ENCODE peak calls at places on chromosomes 3 and 15, in seven cellular contexts. T is M059J, Q is Panc1, Z is HCEC 1CT, P is non-pigmented ciliary epithelial cell, C is T-helper 1 cell, E is osteoblast. I is an unnamed sample.

GRCh38 chr3:72310028-72310987 is 525.4 kb upstream of the PROK2 start:
- DNase-seq in C (no peak), P (no peak), Z (peak), Q (no peak), T (peak), E (peak), I (peak)

GRCh38 chr15:39404767-39405173 is 176.1 kb upstream of the THBS1 start:
- DNase-seq in T (peak), Z (peak), C (no peak), P (peak), Q (no peak), E (peak), I (peak)

GRCh38 chr3:169907476-169907875 is 3.9 kb upstream of the SAMD7 start:
- DNase-seq in Z (no peak), Q (no peak), E (no peak), T (peak), C (no peak), P (no peak), I (no peak)

GRCh38 chr15:42385206-42385979 is 26.1 kb downstream of the CAPN3 start:
- DNase-seq in C (no peak), Z (peak), Q (peak), P (peak), T (peak), E (peak), I (no peak)

GRCh38 chr3:100825574-100825973 is 116.3 kb downstream of the TFG start:
- DNase-seq in E (no peak), C (no peak), Q (no peak), P (no peak), T (no peak), Z (no peak), I (no peak)

GRCh38 chr3:129226374-129226773 is 23.0 kb upstream of the COPG1 start:
- DNase-seq in C (no peak), Z (peak), P (peak), E (peak), T (peak), Q (peak), I (no peak)

GRCh38 chr15:49918106-49918505 is 200.9 kb downstream of the ATP8B4 start:
- DNase-seq in E (no peak), C (no peak), Q (no peak), Z (no peak), P (no peak), T (peak), I (no peak)

GRCh38 chr3:195250473-195251251 is 20.3 kb downstream of the XXYLT1 start:
- DNase-seq in E (no peak), C (peak), P (no peak), T (no peak), Z (no peak), Q (no peak), I (no peak)

GRCh38 chr3:128554100-128554464 is 61.1 kb upstream of the GATA2 start:
- DNase-seq in P (peak), Z (no peak), Q (no peak), T (peak), E (peak), C (no peak), I (no peak)

GRCh38 chr3:3110299-3110630 is at the start of gene IL5RA:
- DNase-seq in T (peak), Q (no peak), C (peak), E (no peak), P (no peak), Z (no peak), I (no peak)

GRCh38 chr3:30012941-30013543 is 593.4 kb upstream of the TGFBR2 start:
- DNase-seq in P (peak), E (peak), C (no peak), Q (peak), Z (peak), T (peak), I (peak)

GRCh38 chr15:57038040-57038439 is 119.6 kb downstream of the TCF12 start:
- DNase-seq in T (no peak), Z (no peak), E (no peak), P (no peak), C (no peak), Q (no peak), I (no peak)

GRCh38 chr3:4356642-4357041 is 53.5 kb downstream of the SETMAR start:
- DNase-seq in E (no peak), Z (no peak), Q (no peak), C (no peak), P (no peak), T (no peak), I (no peak)

GRCh38 chr3:129387492-129387891 is 40.9 kb downstream of the EFCAB12 start:
- DNase-seq in Z (no peak), T (no peak), C (no peak), Q (no peak), P (no peak), E (no peak), I (no peak)

GRCh38 chr3:184471439-184471838 is 90.1 kb upstream of the EPHB3 start:
- DNase-seq in Q (no peak), Z (no peak), E (no peak), P (no peak), T (no peak), C (no peak), I (no peak)

GRCh38 chr3:171444291-171444690 is 15.9 kb downstream of the TNIK start:
- DNase-seq in T (no peak), E (no peak), Q (no peak), Z (no peak), P (no peak), C (no peak), I (no peak)

GRCh38 chr3:42130329-42131070 is 39.3 kb downstream of the TRAK1 start:
- DNase-seq in E (no peak), T (no peak), Z (no peak), Q (no peak), P (no peak), C (no peak), I (no peak)

GRCh38 chr3:173037840-173038483 is 103.1 kb downstream of the SPATA16 start:
- DNase-seq in C (no peak), E (no peak), T (peak), Q (no peak), P (no peak), Z (no peak), I (no peak)

GRCh38 chr15:40590635-40591105 is 3.4 kb upstream of the KNL1 start:
- DNase-seq in T (no peak), P (no peak), E (no peak), Z (no peak), Q (no peak), C (no peak), I (no peak)

GRCh38 chr15:101277943-101278564 is 769 bp upstream of the SELENOS start:
- DNase-seq in E (no peak), Q (no peak), Z (no peak), T (no peak), P (no peak), C (no peak), I (no peak)

GRCh38 chr3:129650256-129650872 is 43.9 kb upstream of the PLXND1 start:
- DNase-seq in Z (peak), C (peak), Q (peak), E (no peak), P (peak), T (peak), I (peak)

GRCh38 chr3:72176537-72177041 is 391.6 kb upstream of the PROK2 start:
- DNase-seq in P (no peak), C (no peak), T (no peak), Q (no peak), E (no peak), Z (no peak), I (no peak)

GRCh38 chr3:120196812-120197211 is 88.2 kb downstream of the GPR156 start:
- DNase-seq in Z (no peak), E (no peak), T (no peak), Q (no peak), C (no peak), P (no peak), I (no peak)

I was measured in CMK.